ENCODE peak calls at places on chromosomes 12 and 14, in six cellular contexts. T is neural progenitor cell, A is kidney epithelial cell, Q is thyroid gland, M is progenitor cell of endocrine pancreas, W is upper lobe of left lung. C is an unnamed sample.

GRCh38 chr12:43637116-43637515 is 85.1 kb upstream of the ADAMTS20 start:
- DNase-seq in W (no peak), T (no peak), M (no peak), Q (no peak), A (no peak), C (no peak)

GRCh38 chr14:72075649-72076334 is 143.6 kb downstream of the RGS6 start:
- DNase-seq in A (no peak), T (peak), Q (no peak), W (no peak), M (no peak), C (no peak)

GRCh38 chr14:34460841-34461240 is 1.2 kb downstream of the SPTSSA start:
- DNase-seq in A (no peak), Q (no peak), M (no peak), T (peak), W (no peak), C (no peak)

GRCh38 chr12:9869307-9870161 is at the start of gene CLEC2B:
- DNase-seq in Q (no peak), A (peak), M (no peak), T (peak), W (no peak), C (no peak)

GRCh38 chr12:126915309-126915708 is 1351.7 kb upstream of the TMEM132C start:
- DNase-seq in T (no peak), W (no peak), Q (no peak), A (no peak), M (no peak), C (no peak)

GRCh38 chr12:113422030-113422900 is at the start of gene SDSL:
- DNase-seq in A (peak), Q (peak), W (peak), T (peak), M (no peak), C (peak)

GRCh38 chr12:47307680-47308399 is 228.1 kb upstream of the AMIGO2 start:
- DNase-seq in A (peak), Q (peak), T (peak), W (peak), M (no peak), C (peak)

GRCh38 chr12:49867580-49868341 is 24.9 kb upstream of the BCDIN3D start:
- DNase-seq in M (no peak), A (no peak), Q (no peak), T (no peak), W (no peak), C (no peak)

GRCh38 chr14:98138666-98139065 is 1133.3 kb downstream of the BCL11B start:
- DNase-seq in Q (peak), W (peak), A (no peak), M (no peak), T (peak), C (no peak)

GRCh38 chr12:74031045-74031444 is 506.6 kb upstream of the ATXN7L3B start:
- DNase-seq in W (no peak), A (no peak), Q (no peak), M (no peak), T (no peak), C (no peak)

GRCh38 chr12:30423330-30423729 is 272.3 kb downstream of the IPO8 start:
- DNase-seq in A (no peak), W (no peak), M (no peak), T (no peak), Q (no peak), C (no peak)
- TF ChIP-seq CTCF in A (no peak), W (no peak), M (no peak), T (no peak), Q (no peak), C (no peak)

GRCh38 chr12:125549836-125550235 is 484.6 kb downstream of the AACS start:
- DNase-seq in A (no peak), M (no peak), Q (no peak), W (no peak), T (no peak), C (no peak)
- TF ChIP-seq CTCF in A (peak), M (peak), Q (no peak), W (no peak), T (peak), C (no peak)

DNA sequence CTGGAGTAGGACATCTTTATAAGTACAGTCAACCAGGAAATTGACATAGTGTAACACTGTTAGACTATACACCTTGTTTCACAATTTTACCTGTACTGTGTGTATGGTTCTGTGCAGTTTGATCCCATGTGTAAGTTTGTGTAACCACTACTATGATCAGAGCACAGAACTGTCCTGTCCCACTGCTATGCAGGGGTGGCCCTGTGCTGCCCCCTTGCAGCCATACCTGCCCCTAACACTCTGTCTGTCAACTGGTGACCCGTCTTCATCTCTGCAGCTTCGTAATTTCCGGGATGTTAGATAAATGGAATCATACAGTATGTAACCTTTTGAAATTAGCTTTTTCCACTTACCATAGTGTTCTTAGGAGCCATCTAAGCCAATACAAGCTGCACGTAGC is 58.7 kb upstream of the RD3L start:
- DNase-seq in W (no peak), A (no peak), M (no peak), Q (no peak), T (peak), C (no peak)
- TF ChIP-seq CTCF in W (no peak), A (peak), M (peak), Q (no peak), T (peak), C (no peak)

DNA sequence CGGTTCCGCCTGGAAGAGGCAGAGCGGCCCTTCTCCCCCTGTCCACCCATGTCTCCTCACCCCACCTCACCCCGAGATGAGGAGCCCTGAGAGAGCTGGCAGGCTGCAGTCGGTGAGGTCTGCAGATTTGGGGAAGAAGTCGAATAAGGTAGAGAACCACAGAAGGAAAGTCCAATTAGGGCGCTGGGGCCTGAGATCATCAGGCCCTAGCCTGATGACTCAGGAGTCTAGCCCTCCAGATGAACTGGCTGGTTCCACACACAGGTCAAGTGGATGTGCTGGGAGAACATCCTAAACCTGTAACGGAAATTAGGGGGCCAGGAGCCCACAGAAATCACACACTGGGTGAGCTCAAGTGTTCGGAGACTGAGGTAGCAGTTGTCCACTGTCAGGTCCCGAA is 1.1 kb upstream of the METTL17 start:
- DNase-seq in T (no peak), M (no peak), W (peak), A (no peak), Q (no peak), C (no peak)
- TF ChIP-seq CTCF in T (no peak), M (no peak), W (no peak), A (no peak), Q (no peak), C (no peak)

GRCh38 chr12:11347810-11348209 is 37.6 kb upstream of the PRB4 start:
- DNase-seq in T (no peak), W (no peak), M (no peak), A (no peak), Q (no peak), C (no peak)
- TF ChIP-seq CTCF in T (peak), W (no peak), M (peak), A (no peak), Q (no peak), C (no peak)

DNA sequence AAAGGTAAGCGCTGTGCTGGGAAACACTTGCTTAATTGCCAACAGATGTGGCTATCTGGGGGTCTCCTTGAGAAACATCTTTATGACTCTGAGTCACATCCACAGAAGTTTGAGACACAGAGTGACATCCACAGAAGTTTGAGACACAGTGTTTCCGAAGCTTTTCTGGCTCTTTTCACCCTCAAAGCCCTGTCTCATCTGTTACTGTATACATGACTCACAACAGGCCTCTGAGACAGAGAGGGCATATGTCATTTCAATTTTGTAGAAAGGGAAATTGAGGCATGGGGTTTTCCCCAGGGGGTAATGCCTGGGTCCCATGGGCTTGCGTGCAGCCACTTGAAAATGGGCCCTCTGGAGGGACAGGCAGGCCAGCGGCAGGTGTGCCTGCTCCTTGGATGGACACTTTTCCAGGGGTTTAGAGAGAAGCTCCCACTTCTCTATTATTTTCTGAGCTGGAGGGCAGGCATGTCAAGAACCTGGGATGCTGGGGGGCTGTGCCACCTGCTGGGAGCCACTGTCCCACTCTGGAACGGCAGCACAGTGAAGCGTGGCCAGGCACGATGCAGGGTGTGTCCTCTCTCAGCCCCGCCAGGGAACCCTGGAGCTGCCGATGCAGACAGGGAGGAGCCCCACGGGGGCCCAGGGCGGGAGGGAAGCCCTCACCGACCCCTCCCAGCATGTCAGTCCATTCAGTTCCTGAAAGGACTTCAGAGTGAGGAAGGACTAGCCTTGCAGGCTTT is 111.3 kb upstream of the FKBP4 start:
- DNase-seq in W (no peak), T (no peak), A (no peak), M (no peak), Q (no peak), C (no peak)
- TF ChIP-seq CTCF in W (no peak), T (no peak), A (no peak), M (no peak), Q (no peak), C (no peak)